ENCODE peak calls at places on chromosome 15, in seven cellular contexts. K is CD8-positive, alpha-beta memory T cell; U is AG04449; H is CD4-positive, alpha-beta memory T cell; O is NCI-H460; N is effector CD4-positive, alpha-beta T cell; S is SK-N-SH. P is an unnamed sample.
A peak's percentile ranks its signal among the peaks of the same experiment; 100 is the strongest.

GRCh38 chr15:39312984-39313383 is 267.9 kb upstream of the THBS1 start:
- DNase-seq in K (no peak), U (no peak), H (no peak), O (no peak), N (no peak), S (no peak), P (no peak)

GRCh38 chr15:94416829-94417228 is 185.5 kb downstream of the MCTP2 start:
- DNase-seq in K (no peak), U (no peak), H (no peak), O (no peak), N (no peak), S (no peak), P (no peak)

GRCh38 chr15:96107922-96108321 is 222.6 kb upstream of the NR2F2 start:
- DNase-seq in K (no peak), U (peak; percentile 33), H (no peak), O (no peak), N (no peak), S (no peak), P (no peak)

GRCh38 chr15:40932146-40932545 is 3.0 kb downstream of the DLL4 start:
- DNase-seq in K (no peak), U (no peak), H (no peak), O (no peak), N (no peak), S (peak; percentile 22), P (no peak)

GRCh38 chr15:41651373-41651772 is 8.8 kb upstream of the MGA start:
- DNase-seq in K (no peak), U (no peak), H (no peak), O (no peak), N (no peak), S (no peak), P (no peak)

GRCh38 chr15:83067638-83067962 is 548 bp upstream of the BTBD1 start:
- DNase-seq in K (no peak), U (no peak), H (no peak), O (no peak), N (no peak), S (no peak), P (no peak)

GRCh38 chr15:93987068-93987467 is 244.3 kb upstream of the MCTP2 start:
- DNase-seq in K (no peak), U (no peak), H (peak; percentile 45), O (no peak), N (peak; percentile 3), S (no peak), P (no peak)

GRCh38 chr15:75232252-75232813 is 25.8 kb upstream of the GOLGA6C start:
- DNase-seq in K (no peak), U (no peak), H (no peak), O (no peak), N (no peak), S (no peak), P (no peak)

GRCh38 chr15:65414841-65415621 is 7.7 kb downstream of the IGDCC4 start:
- DNase-seq in K (no peak), U (peak; percentile 28), H (no peak), O (no peak), N (no peak), S (no peak), P (no peak)

GRCh38 chr15:37792351-37792750 is 142.1 kb upstream of the TMCO5A start:
- DNase-seq in K (no peak), U (no peak), H (no peak), O (no peak), N (no peak), S (no peak), P (no peak)

GRCh38 chr15:63362196-63362595 is 19.4 kb downstream of the CA12 start:
- DNase-seq in K (no peak), U (no peak), H (no peak), O (no peak), N (no peak), S (peak; percentile 52), P (peak; percentile 82)

GRCh38 chr15:66153549-66154415 is 99.8 kb downstream of the MEGF11 start:
- DNase-seq in K (no peak), U (no peak), H (no peak), O (no peak), N (no peak), S (no peak), P (no peak)

GRCh38 chr15:39575180-39575579 is 5.7 kb upstream of the THBS1 start:
- DNase-seq in K (no peak), U (no peak), H (no peak), O (no peak), N (no peak), S (no peak), P (no peak)

GRCh38 chr15:63146684-63147083 is 10.6 kb downstream of the RPS27L start:
- DNase-seq in K (no peak), U (no peak), H (no peak), O (no peak), N (no peak), S (no peak), P (no peak)

GRCh38 chr15:60905587-60905986 is 323.5 kb downstream of the RORA start:
- DNase-seq in K (no peak), U (no peak), H (peak; percentile 36), O (no peak), N (peak; percentile 3), S (no peak), P (no peak)

GRCh38 chr15:98778263-98778959 is 130.1 kb downstream of the IGF1R start:
- DNase-seq in K (no peak), U (no peak), H (no peak), O (no peak), N (no peak), S (no peak), P (peak; percentile 20)

GRCh38 chr15:55250951-55251350 is 38.7 kb downstream of the RAB27A start:
- DNase-seq in K (no peak), U (no peak), H (no peak), O (no peak), N (no peak), S (no peak), P (no peak)

GRCh38 chr15:77851086-77851485 is 218.4 kb upstream of the LINGO1 start:
- DNase-seq in K (no peak), U (no peak), H (no peak), O (no peak), N (no peak), S (no peak), P (no peak)

GRCh38 chr15:38696120-38696727 is 131.6 kb upstream of the RASGRP1 start:
- DNase-seq in K (peak; percentile 52), U (no peak), H (peak; percentile 58), O (no peak), N (peak; percentile 47), S (no peak), P (peak; percentile 23)

GRCh38 chr15:33846151-33846550 is 122.1 kb upstream of the CHRM5 start:
- DNase-seq in K (no peak), U (no peak), H (no peak), O (no peak), N (no peak), S (no peak), P (no peak)

GRCh38 chr15:40850576-40851112 is 6.8 kb downstream of the SPINT1 start:
- DNase-seq in K (no peak), U (no peak), H (no peak), O (no peak), N (no peak), S (no peak), P (no peak)